ENCODE peak calls at places on chromosomes 4 and X, in eight cellular contexts. H, C, U, X, R, I, J and L are unnamed samples.

GRCh38 chr4:60314367-60314766 is 885.8 kb upstream of the ADGRL3 start:
- DNase-seq in H (no peak), J (no peak), I (no peak), U (no peak), X (no peak), C (peak; percentile 2), R (peak; percentile 86), L (no peak)

GRCh38 chr4:4387531-4388311 is 819 bp downstream of the NSG1 start:
- DNase-seq in R (no peak), I (no peak), H (peak; percentile 24), X (no peak), C (peak; percentile 58), U (peak; percentile 76), J (peak; percentile 32), L (peak; percentile 35)

GRCh38 chrX:149949743-149950436 is 11.6 kb upstream of the EOLA2 start:
- DNase-seq in X (no peak), H (peak; percentile 4), C (no peak), J (no peak), I (no peak), R (no peak), U (no peak), L (no peak)

GRCh38 chr4:112270643-112271484 is 14.8 kb downstream of the TIFA start:
- DNase-seq in X (no peak), U (no peak), C (no peak), I (no peak), J (no peak), H (peak; percentile 89), R (peak; percentile 59), L (no peak)

GRCh38 chr4:26175016-26175786 is 145.6 kb upstream of the RBPJ start:
- DNase-seq in U (no peak), J (no peak), X (no peak), R (no peak), I (no peak), H (no peak), C (no peak), L (no peak)

GRCh38 chr4:153806073-153806472 is 17.2 kb upstream of the SFRP2 start:
- DNase-seq in J (no peak), H (no peak), C (no peak), R (no peak), U (no peak), X (no peak), I (no peak), L (no peak)

GRCh38 chrX:103017542-103017941 is 46.4 kb downstream of the BEX1 start:
- DNase-seq in I (no peak), J (no peak), C (peak; percentile 6), U (no peak), H (peak; percentile 23), R (peak; percentile 4), X (no peak), L (no peak)

GRCh38 chr4:122539861-122540465 is 80.9 kb downstream of the IL21 start:
- DNase-seq in C (no peak), J (no peak), H (peak; percentile 51), R (no peak), I (peak; percentile 15), U (no peak), X (no peak), L (no peak)

GRCh38 chrX:41002021-41002420 is 83.2 kb upstream of the USP9X start:
- DNase-seq in H (no peak), J (no peak), X (no peak), I (no peak), U (no peak), C (no peak), R (no peak), L (peak; percentile 24)

GRCh38 chrX:41003501-41004286 is 81.6 kb upstream of the USP9X start:
- DNase-seq in J (no peak), C (no peak), U (no peak), R (no peak), H (no peak), X (no peak), I (no peak), L (no peak)

GRCh38 chrX:41001327-41001726 is 83.9 kb upstream of the USP9X start:
- DNase-seq in R (no peak), I (no peak), X (no peak), C (no peak), H (no peak), J (no peak), U (no peak), L (peak; percentile 25)

GRCh38 chrX:40996886-40997530 is 88.2 kb upstream of the USP9X start:
- DNase-seq in H (peak; percentile 66), C (peak; percentile 74), J (peak; percentile 76), X (peak; percentile 42), R (peak; percentile 55), I (no peak), U (peak; percentile 44), L (peak; percentile 78)

GRCh38 chrX:40998123-40998522 is 87.1 kb upstream of the USP9X start:
- DNase-seq in H (no peak), C (no peak), R (no peak), J (no peak), X (no peak), U (no peak), I (no peak), L (no peak)
- TF ChIP-seq EZH2phosphoT487 in H (no peak), C (no peak), R (no peak), J (no peak), X (no peak), U (no peak), I (no peak), L (no peak)

DNA sequence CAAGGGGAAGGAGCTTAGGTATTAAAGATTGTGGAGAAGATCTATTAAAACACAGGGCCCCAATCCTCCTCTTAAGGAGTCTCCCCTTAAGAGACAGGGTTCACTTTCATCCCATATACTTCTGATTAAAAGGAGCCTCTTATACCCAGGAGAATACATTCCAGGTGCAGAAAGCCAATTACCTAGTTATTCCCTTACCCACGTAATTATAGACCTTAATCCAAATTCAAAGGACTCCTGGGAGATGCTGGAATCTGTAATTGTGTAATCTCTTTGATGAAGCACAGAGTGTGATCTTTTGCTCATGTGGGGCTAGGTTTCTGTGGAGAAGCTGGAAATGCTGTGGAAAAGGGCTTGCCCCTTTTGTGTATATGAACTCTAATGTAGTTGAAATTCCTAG is 1.4 kb upstream of the SEC24B start:
- DNase-seq in J (no peak), U (no peak), X (no peak), H (no peak), I (no peak), C (no peak), R (no peak), L (no peak)
- H3K9me2 ChIP-seq in J (no peaks in the 10 kb centered on the region), U (no peaks in the 10 kb centered on the region), X (no peaks in the 10 kb centered on the region), H (no peaks in the 10 kb centered on the region), I (no peaks in the 10 kb centered on the region), C (no peaks in the 10 kb centered on the region), R (no peaks in the 10 kb centered on the region), L (no peaks in the 10 kb centered on the region)

GRCh38 chrX:49155243-49155899 is 7.2 kb upstream of the MAGIX start:
- DNase-seq in H (peak; percentile 79), R (peak; percentile 70), C (peak; percentile 92), U (no peak), J (peak; percentile 72), I (peak; percentile 21), X (peak; percentile 62), L (peak; percentile 62)
- TF ChIP-seq EZH2phosphoT487 in H (no peak), R (no peak), C (no peak), U (no peak), J (no peak), I (no peak), X (no peak), L (no peak)

DNA sequence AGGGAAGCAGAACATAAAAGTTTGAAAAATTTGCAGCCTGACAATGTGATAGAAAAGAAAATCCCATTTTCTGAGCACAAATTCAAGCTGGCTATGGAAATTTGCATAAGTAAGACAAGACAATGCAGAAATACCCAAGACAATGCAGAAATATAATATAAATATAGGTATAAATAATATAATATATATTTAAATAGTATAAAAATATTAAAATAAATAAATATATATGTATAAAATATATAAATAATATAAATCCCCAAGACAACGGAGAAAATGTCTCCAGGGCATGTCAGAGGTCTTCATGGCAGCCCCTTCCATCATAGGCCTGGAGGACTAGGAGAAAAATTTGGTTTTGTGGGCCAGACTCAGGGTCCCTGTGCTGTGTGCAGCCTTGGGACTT is 125.0 kb upstream of the AADAT start:
- DNase-seq in X (no peak), C (no peak), H (no peak), I (no peak), U (no peak), R (no peak), J (no peak), L (no peak)
- H3K9me2 ChIP-seq in X (no peaks in the 10 kb centered on the region), C (no peaks in the 10 kb centered on the region), H (no peaks in the 10 kb centered on the region), I (no peaks in the 10 kb centered on the region), U (no peaks in the 10 kb centered on the region), R (no peaks in the 10 kb centered on the region), J (no peaks in the 10 kb centered on the region), L (no peaks in the 10 kb centered on the region)

DNA sequence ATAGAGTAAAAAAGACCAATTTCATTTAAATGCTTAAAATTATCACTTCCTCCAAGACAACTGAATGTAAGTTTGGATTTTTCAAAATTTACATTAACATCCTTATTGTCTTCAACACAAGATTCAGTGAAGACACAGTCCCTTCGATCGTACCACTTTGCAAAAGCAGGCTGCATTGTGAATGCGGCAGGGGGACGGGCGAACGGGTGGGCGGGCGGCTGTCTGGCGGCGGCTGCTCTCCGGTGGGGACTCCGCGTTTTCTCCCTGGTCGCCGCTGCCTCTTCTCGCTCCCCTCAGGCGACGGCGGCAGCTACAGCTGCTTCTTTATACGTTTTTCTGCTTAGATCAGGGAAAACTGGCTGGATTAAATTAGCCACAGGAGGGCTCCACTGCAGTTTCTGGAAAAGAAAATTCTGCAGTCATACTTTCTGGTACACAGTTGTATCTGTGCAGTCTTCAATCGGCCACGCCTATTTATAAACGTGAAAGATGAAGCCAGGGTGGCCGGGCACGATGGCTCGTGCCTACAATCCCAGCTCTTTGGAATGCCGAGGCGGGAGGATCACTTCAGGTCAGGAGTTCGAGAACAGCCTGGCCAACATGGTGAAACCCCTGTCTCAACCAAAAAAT is 33.9 kb upstream of the HPF1 start:
- DNase-seq in X (peak; percentile 85), H (peak; percentile 86), R (peak; percentile 71), I (no peak), J (no peak), C (peak; percentile 73), U (peak; percentile 81), L (peak; percentile 78)
- TF ChIP-seq EZH2phosphoT487 in X (no peak), H (no peak), R (no peak), I (no peak), J (no peak), C (no peak), U (no peak), L (no peak)

GRCh38 chrX:53084863-53085262 is 2.7 kb downstream of the TSPYL2 start:
- DNase-seq in I (no peak), R (no peak), J (no peak), H (no peak), X (no peak), C (no peak), U (no peak), L (no peak)
- H3K9me2 ChIP-seq in I (no peaks in the 10 kb centered on the region), R (no peaks in the 10 kb centered on the region), J (no peaks in the 10 kb centered on the region), H (no peaks in the 10 kb centered on the region), X (no peaks in the 10 kb centered on the region), C (no peaks in the 10 kb centered on the region), U (no peaks in the 10 kb centered on the region), L (no peaks in the 10 kb centered on the region)

DNA sequence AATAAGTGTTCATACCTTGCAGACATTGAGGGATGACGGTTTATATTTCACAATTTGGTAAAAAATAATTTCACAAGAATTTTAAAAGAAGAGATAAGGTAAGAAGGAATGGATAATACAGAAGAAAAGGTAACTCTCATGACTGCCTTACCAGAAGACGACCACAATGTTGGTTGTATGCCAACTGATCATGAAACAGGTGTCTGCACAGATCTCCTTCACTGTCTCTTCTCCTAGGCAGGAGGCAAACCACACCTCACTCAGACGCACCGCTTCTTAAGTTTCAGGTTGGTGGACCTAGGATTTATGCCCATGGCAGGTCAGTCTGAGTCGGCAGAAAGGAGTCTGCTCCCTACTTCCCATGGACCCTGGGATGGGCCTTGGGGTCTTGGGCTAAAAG is 177.2 kb downstream of the VSIG4 start:
- DNase-seq in X (no peak), J (no peak), R (no peak), H (no peak), U (no peak), I (no peak), C (no peak), L (no peak)
- TF ChIP-seq EZH2phosphoT487 in X (no peak), J (no peak), R (no peak), H (no peak), U (no peak), I (no peak), C (no peak), L (no peak)